ENCODE peak calls at places on chromosomes 1 and 21, in six cellular contexts. C is NCI-H2029, P is IMR-90, L is suprapubic skin, Q is NCI-H1105 treated with DMSO at 0.1 percent for 48 hours, A is Kasumi-1. D is an unnamed sample.

GRCh38 chr21:36450511-36450910 is 29.4 kb downstream of the CLDN14 start:
- DNase-seq in C (no peak), P (peak), L (no peak), Q (no peak), A (no peak), D (peak)

GRCh38 chr1:1419812-1420653 is 1.0 kb downstream of the ANKRD65 start:
- DNase-seq in C (no peak), P (no peak), L (no peak), Q (no peak), A (no peak), D (no peak)

GRCh38 chr1:194062526-194062925 is 876.1 kb upstream of the B3GALT2 start:
- DNase-seq in C (no peak), P (no peak), L (no peak), Q (no peak), A (no peak), D (no peak)

GRCh38 chr1:23624440-23624839 is 65.1 kb upstream of the ID3 start:
- DNase-seq in C (no peak), P (no peak), L (no peak), Q (no peak), A (no peak), D (no peak)

GRCh38 chr1:15952317-15953258 is 23.3 kb downstream of the ZBTB17 start:
- DNase-seq in C (no peak), P (peak), L (no peak), Q (no peak), A (peak), D (peak)

GRCh38 chr1:202286622-202287097 is 55.1 kb downstream of the UBE2T start:
- DNase-seq in C (no peak), P (peak), L (no peak), Q (no peak), A (no peak), D (peak)

GRCh38 chr1:67018574-67018973 is 35.4 kb downstream of the SLC35D1 start:
- DNase-seq in C (no peak), P (peak), L (no peak), Q (no peak), A (no peak), D (no peak)

GRCh38 chr1:108699375-108700332 is 7.5 kb downstream of the PRPF38B start:
- DNase-seq in C (no peak), P (no peak), L (no peak), Q (no peak), A (no peak), D (no peak)

GRCh38 chr1:89276690-89277089 is 4.0 kb upstream of the GBP5 start:
- DNase-seq in C (no peak), P (no peak), L (no peak), Q (no peak), A (no peak), D (no peak)

GRCh38 chr1:41764608-41765007 is 154.1 kb downstream of the HIVEP3 start:
- DNase-seq in C (no peak), P (no peak), L (no peak), Q (no peak), A (no peak), D (no peak)

GRCh38 chr1:182095946-182096345 is 34.4 kb upstream of the ZNF648 start:
- DNase-seq in C (no peak), P (no peak), L (no peak), Q (no peak), A (no peak), D (no peak)

GRCh38 chr1:59678809-59679228 is 135.9 kb upstream of the HOOK1 start:
- DNase-seq in C (no peak), P (peak), L (no peak), Q (no peak), A (no peak), D (peak)

GRCh38 chr1:184648856-184649201 is 105.8 kb downstream of the EDEM3 start:
- DNase-seq in C (no peak), P (no peak), L (no peak), Q (no peak), A (no peak), D (no peak)

GRCh38 chr1:117180571-117180970 is 30.2 kb downstream of the VTCN1 start:
- DNase-seq in C (no peak), P (no peak), L (no peak), Q (peak), A (no peak), D (no peak)

GRCh38 chr1:89974701-89975470 is 20.0 kb upstream of the ZNF326 start:
- DNase-seq in C (no peak), P (peak), L (no peak), Q (no peak), A (no peak), D (peak)

GRCh38 chr1:40381268-40382109 is 8.0 kb downstream of the SMAP2 start:
- DNase-seq in C (peak), P (no peak), L (no peak), Q (no peak), A (no peak), D (no peak)

GRCh38 chr21:36517366-36518075 is 37.6 kb upstream of the CLDN14 start:
- DNase-seq in C (no peak), P (no peak), L (no peak), Q (no peak), A (no peak), D (no peak)

D was measured in astrocyte of the spinal cord.